ENCODE peak calls at places on chromosomes 6 and 20, in five cellular contexts. N is activated CD4-positive, alpha-beta T cell treated with anti-CD3 and anti-CD28 coated beads, Interleukin-2, amount 50 U/mL, for 1 hour; A is non-pigmented ciliary epithelial cell; M is aorta; I is KBM-7. U is an unnamed sample.

GRCh38 chr6:100479180-100480035 is 14.7 kb upstream of the SIM1 start:
- DNase-seq in N (no peak), A (no peak), M (no peak), I (peak), U (no peak)

GRCh38 chr6:7154341-7155139 is 46.8 kb downstream of the RREB1 start:
- DNase-seq in N (no peak), A (no peak), M (no peak), I (peak), U (no peak)

GRCh38 chr6:118709859-118710350 is 58.5 kb upstream of the CEP85L start:
- DNase-seq in N (peak), A (peak), M (no peak), I (peak), U (no peak)

GRCh38 chr20:44571367-44571766 is 11.0 kb upstream of the PKIG start:
- DNase-seq in N (no peak), A (no peak), M (no peak), I (no peak), U (no peak)

GRCh38 chr6:167851349-167851952 is 24.7 kb downstream of the AFDN start:
- DNase-seq in N (no peak), A (no peak), M (no peak), I (no peak), U (no peak)

GRCh38 chr20:32524871-32525501 is 60.1 kb downstream of the NOL4L start:
- DNase-seq in N (no peak), A (no peak), M (peak), I (no peak), U (peak)

GRCh38 chr6:34145161-34146020 is 496 bp downstream of the GRM4 start:
- DNase-seq in N (peak), A (no peak), M (peak), I (no peak), U (no peak)

GRCh38 chr6:26332408-26332807 is 32.6 kb upstream of the BTN3A2 start:
- DNase-seq in N (no peak), A (no peak), M (no peak), I (no peak), U (no peak)

GRCh38 chr6:56716229-56716628 is 73.5 kb upstream of the DST start:
- DNase-seq in N (no peak), A (no peak), M (no peak), I (no peak), U (no peak)